ENCODE peak calls at places on chromosomes 11 and 22, in seven cellular contexts. H is H9, Z is IMR-90, L is H1, K is mesendoderm, S is trophoblast cell, Q is mesenchymal stem cell. B is an unnamed sample.

GRCh38 chr22:12601870-12602779 is 2925.9 kb upstream of the OR11H1 start:
- DNase-seq in H (no peak), Z (no peak), L (no peak), K (no peak), S (peak), Q (no peak), B (no peak)

GRCh38 chr11:12841946-12842630 is 167.0 kb upstream of the RASSF10 start:
- DNase-seq in H (no peak), Z (peak), L (no peak), K (peak), S (peak), Q (peak), B (no peak)

GRCh38 chr11:121717296-121717695 is 264.5 kb upstream of the SORL1-AS1 start:
- DNase-seq in H (no peak), Z (no peak), L (no peak), K (no peak), S (no peak), Q (no peak), B (no peak)

GRCh38 chr11:110621826-110622225 is 90.4 kb downstream of the ARHGAP20 start:
- DNase-seq in H (no peak), Z (peak), L (no peak), K (no peak), S (no peak), Q (no peak), B (no peak)

GRCh38 chr22:16963189-16963945 is 44.7 kb downstream of the GAB4 start:
- DNase-seq in H (no peak), Z (no peak), L (peak), K (no peak), S (no peak), Q (no peak), B (no peak)

GRCh38 chr11:77752518-77752917 is 68.0 kb downstream of the RSF1 start:
- DNase-seq in H (peak), Z (peak), L (no peak), K (peak), S (peak), Q (no peak), B (no peak)

GRCh38 chr22:43501951-43502874 is 90.4 kb downstream of the MPPED1 start:
- DNase-seq in H (no peak), Z (no peak), L (no peak), K (no peak), S (no peak), Q (no peak), B (no peak)

GRCh38 chr11:8794677-8795103 is 112.1 kb downstream of the RPL27A start:
- DNase-seq in H (peak), Z (no peak), L (no peak), K (peak), S (no peak), Q (no peak), B (no peak)

GRCh38 chr22:45218974-45219373 is 21.7 kb downstream of the KIAA0930 start:
- DNase-seq in H (no peak), Z (peak), L (no peak), K (peak), S (peak), Q (peak), B (no peak)

DNA sequence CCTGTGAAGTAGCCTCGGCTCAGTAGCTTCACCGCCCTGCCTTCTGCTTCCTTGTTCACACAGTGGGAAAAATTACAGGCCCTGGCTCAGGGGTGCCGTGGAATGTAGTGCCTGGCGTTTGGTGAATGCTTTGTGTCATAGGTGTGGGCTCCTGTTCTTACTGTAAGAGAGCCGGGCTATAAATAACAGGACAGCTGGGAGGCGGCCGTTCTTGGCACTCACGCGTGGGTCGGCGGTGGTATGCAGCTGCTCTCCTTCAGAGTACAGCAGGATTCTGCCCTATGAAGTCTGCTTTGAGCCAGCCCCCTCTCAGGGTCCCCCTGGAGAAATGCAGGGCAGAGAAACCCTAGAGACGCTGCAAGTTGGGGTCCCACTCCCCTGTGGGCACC is 84.2 kb downstream of the CTTN start:
- DNase-seq in H (no peak), Z (peak), L (no peak), K (no peak), S (no peak), Q (no peak), B (no peak)
- H2BK120ac ChIP-seq in H (no peak), Z (no peak), L (no peak), K (no peak), S (no peak), Q (no peak), B (no peak)

DNA sequence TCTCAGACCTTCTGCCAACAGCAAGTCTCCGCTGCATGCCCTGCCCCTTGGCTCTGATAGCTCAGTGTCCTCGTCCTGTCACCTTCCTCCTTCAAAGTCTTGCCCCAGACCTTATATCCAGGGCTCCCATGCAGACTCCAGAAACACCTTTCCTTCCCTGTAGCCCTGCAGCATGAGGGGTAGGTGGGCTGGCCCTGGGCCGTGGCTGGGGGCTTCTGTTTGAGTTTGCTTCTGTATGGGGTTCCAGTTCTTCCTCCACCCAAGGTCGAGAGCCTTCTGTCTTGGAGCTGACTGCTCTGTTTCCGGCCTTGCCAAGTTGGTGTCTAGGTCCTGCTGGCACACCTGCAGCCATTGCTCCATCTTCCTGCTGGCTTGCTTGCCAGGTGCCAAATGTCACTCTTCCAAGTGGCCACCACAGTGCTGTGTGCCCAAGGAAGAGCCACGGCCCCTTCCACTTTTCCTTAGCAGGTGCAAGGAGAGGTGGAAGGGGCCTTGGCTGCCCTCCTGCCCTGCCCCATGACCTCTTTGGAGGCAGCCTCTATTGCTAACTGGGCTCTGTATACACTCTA is 74.8 kb upstream of the NECTIN1 start:
- DNase-seq in H (no peak), Z (no peak), L (no peak), K (no peak), S (no peak), Q (no peak), B (no peak)
- H3K18ac ChIP-seq in H (no peak), Z (no peak), L (no peak), K (no peak), S (no peak), Q (no peak), B (peak)

GRCh38 chr11:64892411-64892831 is 14.0 kb upstream of the EHD1 start:
- DNase-seq in H (no peak), Z (no peak), L (no peak), K (no peak), S (no peak), Q (no peak), B (no peak)
- H3K27ac ChIP-seq in H (no peak), Z (no peak), L (no peak), K (no peak), S (no peak), Q (no peak), B (no peak)

GRCh38 chr11:105181100-105181499 is 41.5 kb upstream of the CARD18 start:
- DNase-seq in H (no peak), Z (peak), L (no peak), K (no peak), S (peak), Q (peak), B (no peak)

GRCh38 chr11:105179542-105180278 is 40.1 kb upstream of the CARD18 start:
- DNase-seq in H (no peak), Z (no peak), L (no peak), K (no peak), S (no peak), Q (no peak), B (no peak)

GRCh38 chr11:105177658-105178057 is 38.1 kb upstream of the CARD18 start:
- DNase-seq in H (no peak), Z (peak), L (no peak), K (peak), S (peak), Q (peak), B (no peak)

GRCh38 chr11:105181521-105181920 is 42.0 kb upstream of the CARD18 start:
- DNase-seq in H (no peak), Z (peak), L (no peak), K (no peak), S (peak), Q (peak), B (no peak)
- H2BK120ac ChIP-seq in H (no peak), Z (peak), L (no peak), K (no peak), S (no peak), Q (no peak), B (no peak)

GRCh38 chr11:118206612-118207031 is 18.2 kb downstream of the JAML start:
- DNase-seq in H (no peak), Z (no peak), L (no peak), K (no peak), S (no peak), Q (peak), B (no peak)
- H3K18ac ChIP-seq in H (no peak), Z (no peak), L (no peak), K (no peak), S (no peak), Q (no peak), B (no peak)

GRCh38 chr11:34235189-34235588 is 122.6 kb downstream of the ABTB2 start:
- DNase-seq in H (no peak), Z (no peak), L (no peak), K (no peak), S (no peak), Q (no peak), B (no peak)
- H3K27ac ChIP-seq in H (no peak), Z (no peak), L (no peak), K (no peak), S (no peak), Q (no peak), B (no peak)

GRCh38 chr22:24112188-24112587 is 69.1 kb upstream of the SUSD2 start:
- DNase-seq in H (no peak), Z (peak), L (no peak), K (peak), S (peak), Q (no peak), B (no peak)
- H2BK120ac ChIP-seq in H (no peak), Z (no peak), L (no peak), K (no peak), S (no peak), Q (no peak), B (no peak)